ENCODE peak calls at places on chromosomes 6 and 20, in four cellular contexts. One of them, this sample, is unnamed.

GRCh38 chr20:45500022-45500421 is 15.4 kb downstream of the SPINT3 start:
- DNase-seq in uterus: no peak
- DNase-seq in B cell: no peak
- DNase-seq in left ventricle myocardium inferior: no peak
- DNase-seq in this sample: no peak

GRCh38 chr6:111576302-111576701 is 29.4 kb downstream of the TRAF3IP2 start:
- DNase-seq in uterus: no peak
- DNase-seq in B cell: no peak
- DNase-seq in left ventricle myocardium inferior: no peak
- DNase-seq in this sample: peak

GRCh38 chr20:58146081-58146734 is 82.2 kb downstream of the ANKRD60 start:
- DNase-seq in uterus: peak
- DNase-seq in B cell: no peak
- DNase-seq in left ventricle myocardium inferior: no peak
- DNase-seq in this sample: no peak

GRCh38 chr6:924661-925060 is 231.7 kb upstream of the EXOC2 start:
- DNase-seq in uterus: no peak
- DNase-seq in B cell: no peak
- DNase-seq in left ventricle myocardium inferior: no peak
- DNase-seq in this sample: no peak

GRCh38 chr6:33885121-33886057 is 81.6 kb upstream of the MLN start:
- DNase-seq in uterus: peak
- DNase-seq in B cell: no peak
- DNase-seq in left ventricle myocardium inferior: no peak
- DNase-seq in this sample: peak

GRCh38 chr6:169211881-169212280 is 41.8 kb downstream of the THBS2 start:
- DNase-seq in uterus: no peak
- DNase-seq in B cell: no peak
- DNase-seq in left ventricle myocardium inferior: no peak
- DNase-seq in this sample: no peak

GRCh38 chr20:41063442-41063841 is 34.8 kb downstream of the TOP1 start:
- DNase-seq in uterus: no peak
- DNase-seq in B cell: no peak
- DNase-seq in left ventricle myocardium inferior: no peak
- DNase-seq in this sample: no peak

GRCh38 chr20:44692932-44693476 is 22.2 kb upstream of the CCN5 start:
- DNase-seq in uterus: peak
- DNase-seq in B cell: no peak
- DNase-seq in left ventricle myocardium inferior: peak
- DNase-seq in this sample: peak

GRCh38 chr6:14282854-14283505 is 165.4 kb downstream of the CD83 start:
- DNase-seq in uterus: no peak
- DNase-seq in B cell: no peak
- DNase-seq in left ventricle myocardium inferior: no peak
- DNase-seq in this sample: no peak

GRCh38 chr6:90516074-90516660 is 70.7 kb downstream of the MAP3K7 start:
- DNase-seq in uterus: no peak
- DNase-seq in B cell: no peak
- DNase-seq in left ventricle myocardium inferior: no peak
- DNase-seq in this sample: no peak

GRCh38 chr20:49252556-49253350 is 25.1 kb downstream of the ZNFX1 start:
- DNase-seq in uterus: no peak
- DNase-seq in B cell: no peak
- DNase-seq in left ventricle myocardium inferior: no peak
- DNase-seq in this sample: no peak

GRCh38 chr6:144104898-144105487 is 9.6 kb upstream of the SF3B5 start:
- DNase-seq in uterus: no peak
- DNase-seq in B cell: peak
- DNase-seq in left ventricle myocardium inferior: no peak
- DNase-seq in this sample: peak

GRCh38 chr20:20712004-20712473 is 405 bp downstream of the RALGAPA2 start:
- DNase-seq in uterus: no peak
- DNase-seq in B cell: no peak
- DNase-seq in left ventricle myocardium inferior: no peak
- DNase-seq in this sample: no peak

GRCh38 chr6:54722328-54722727 is 124.2 kb upstream of the FAM83B start:
- DNase-seq in uterus: no peak
- DNase-seq in B cell: no peak
- DNase-seq in left ventricle myocardium inferior: no peak
- DNase-seq in this sample: no peak

GRCh38 chr20:9066196-9066595 is 2.7 kb upstream of the PLCB4 start:
- DNase-seq in uterus: no peak
- DNase-seq in B cell: no peak
- DNase-seq in left ventricle myocardium inferior: no peak
- DNase-seq in this sample: peak

GRCh38 chr6:26327450-26328264 is 37.3 kb upstream of the BTN3A2 start:
- DNase-seq in uterus: no peak
- DNase-seq in B cell: no peak
- DNase-seq in left ventricle myocardium inferior: no peak
- DNase-seq in this sample: peak

GRCh38 chr6:4270799-4271198 is 135.4 kb upstream of the ECI2 start:
- DNase-seq in uterus: no peak
- DNase-seq in B cell: no peak
- DNase-seq in left ventricle myocardium inferior: no peak
- DNase-seq in this sample: peak

GRCh38 chr20:47748069-47748468 is 37.2 kb downstream of the SULF2 start:
- DNase-seq in uterus: no peak
- DNase-seq in B cell: no peak
- DNase-seq in left ventricle myocardium inferior: no peak
- DNase-seq in this sample: no peak

GRCh38 chr6:71250050-71250689 is 38.4 kb upstream of the OGFRL1 start:
- DNase-seq in uterus: no peak
- DNase-seq in B cell: no peak
- DNase-seq in left ventricle myocardium inferior: no peak
- DNase-seq in this sample: peak

DNA sequence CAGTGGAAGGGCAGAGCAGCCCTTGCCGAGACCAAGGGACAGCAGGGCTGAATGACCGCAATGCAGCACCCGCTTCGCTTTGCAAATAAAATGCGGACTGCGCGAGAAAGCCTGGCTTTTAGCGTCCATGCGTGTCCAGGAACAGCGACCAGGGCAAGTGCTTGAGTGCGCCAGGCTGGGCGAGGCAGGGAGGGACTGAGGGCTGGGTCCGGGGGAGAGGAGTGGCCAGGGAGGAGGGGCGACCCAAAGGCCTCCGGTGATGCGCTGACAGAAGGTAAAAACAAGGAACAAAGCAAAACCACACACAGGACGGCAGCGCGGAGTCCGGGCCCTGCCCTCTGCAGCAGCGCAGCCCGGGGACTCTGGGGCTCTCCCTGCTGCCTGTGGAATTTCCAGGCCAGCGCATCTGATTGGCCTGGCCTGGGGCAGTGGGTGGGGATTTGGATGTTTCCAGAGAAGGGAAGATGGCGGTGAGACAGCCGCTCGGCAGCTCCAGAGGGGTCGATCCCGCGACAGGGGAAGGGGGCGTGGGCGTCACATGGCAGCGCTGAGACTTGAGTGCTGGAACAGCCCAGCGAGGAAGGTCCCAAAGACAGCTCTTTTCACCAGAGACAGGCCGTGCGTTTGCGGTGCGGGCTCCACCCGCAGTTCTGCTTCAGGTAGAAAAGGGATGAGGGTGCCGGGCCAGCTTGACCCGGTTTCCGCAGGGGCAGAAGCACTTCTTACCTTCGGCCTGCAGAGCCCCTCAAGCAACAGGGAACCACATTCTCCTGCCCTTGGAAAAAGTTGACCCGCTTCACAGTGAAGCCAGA is 51.8 kb downstream of the SSR1 start:
- DNase-seq in uterus: peak
- DNase-seq in B cell: peak
- DNase-seq in left ventricle myocardium inferior: peak
- DNase-seq in this sample: peak
- TF ChIP-seq CTCF in uterus: no peak
- TF ChIP-seq CTCF in B cell: no peak
- TF ChIP-seq CTCF in left ventricle myocardium inferior: no peak
- TF ChIP-seq CTCF in this sample: no peak

GRCh38 chr6:163180874-163181541 is 233.5 kb upstream of the QKI start:
- DNase-seq in uterus: peak
- DNase-seq in B cell: no peak
- DNase-seq in left ventricle myocardium inferior: peak
- DNase-seq in this sample: peak
- TF ChIP-seq CTCF in uterus: peak
- TF ChIP-seq CTCF in B cell: no peak
- TF ChIP-seq CTCF in left ventricle myocardium inferior: peak
- TF ChIP-seq CTCF in this sample: peak

DNA sequence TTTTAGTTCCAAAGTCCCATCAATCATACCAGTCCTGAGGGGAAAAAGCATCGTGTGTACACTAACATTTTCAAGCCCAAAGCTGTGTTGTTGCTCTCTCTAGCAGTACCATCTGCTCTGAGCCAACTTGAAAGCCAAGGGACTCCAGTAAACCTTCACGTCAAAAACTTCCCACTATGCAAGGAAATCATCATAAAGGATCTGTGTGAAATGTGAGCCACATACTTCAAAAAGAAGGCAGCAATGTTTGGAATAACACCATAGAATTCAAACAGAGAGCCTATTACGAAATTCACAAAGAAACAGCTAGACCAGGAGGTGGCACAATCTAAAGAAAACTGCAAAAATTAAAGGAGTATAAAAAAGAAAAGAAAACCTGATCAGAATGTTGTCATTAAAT is 399.8 kb upstream of the EPHA7 start:
- DNase-seq in uterus: no peak
- DNase-seq in B cell: no peak
- DNase-seq in left ventricle myocardium inferior: no peak
- DNase-seq in this sample: peak
- TF ChIP-seq CTCF in uterus: no peak
- TF ChIP-seq CTCF in B cell: no peak
- TF ChIP-seq CTCF in left ventricle myocardium inferior: no peak
- TF ChIP-seq CTCF in this sample: no peak

GRCh38 chr6:157688960-157689599 is 134.0 kb upstream of the SNX9 start:
- DNase-seq in uterus: peak
- DNase-seq in B cell: no peak
- DNase-seq in left ventricle myocardium inferior: no peak
- DNase-seq in this sample: no peak
- TF ChIP-seq CTCF in uterus: peak
- TF ChIP-seq CTCF in B cell: no peak
- TF ChIP-seq CTCF in left ventricle myocardium inferior: no peak
- TF ChIP-seq CTCF in this sample: peak

GRCh38 chr6:108942556-108943492 is 94.6 kb downstream of the ARMC2 start:
- DNase-seq in uterus: no peak
- DNase-seq in B cell: no peak
- DNase-seq in left ventricle myocardium inferior: no peak
- DNase-seq in this sample: no peak

GRCh38 chr6:108944707-108945685 is 96.8 kb downstream of the ARMC2 start:
- DNase-seq in uterus: peak
- DNase-seq in B cell: no peak
- DNase-seq in left ventricle myocardium inferior: peak
- DNase-seq in this sample: peak

GRCh38 chr6:108941867-108942266 is 93.6 kb downstream of the ARMC2 start:
- DNase-seq in uterus: no peak
- DNase-seq in B cell: no peak
- DNase-seq in left ventricle myocardium inferior: no peak
- DNase-seq in this sample: no peak

GRCh38 chr6:108945686-108946158 is 97.5 kb downstream of the ARMC2 start:
- DNase-seq in uterus: peak
- DNase-seq in B cell: no peak
- DNase-seq in left ventricle myocardium inferior: peak
- DNase-seq in this sample: peak

DNA sequence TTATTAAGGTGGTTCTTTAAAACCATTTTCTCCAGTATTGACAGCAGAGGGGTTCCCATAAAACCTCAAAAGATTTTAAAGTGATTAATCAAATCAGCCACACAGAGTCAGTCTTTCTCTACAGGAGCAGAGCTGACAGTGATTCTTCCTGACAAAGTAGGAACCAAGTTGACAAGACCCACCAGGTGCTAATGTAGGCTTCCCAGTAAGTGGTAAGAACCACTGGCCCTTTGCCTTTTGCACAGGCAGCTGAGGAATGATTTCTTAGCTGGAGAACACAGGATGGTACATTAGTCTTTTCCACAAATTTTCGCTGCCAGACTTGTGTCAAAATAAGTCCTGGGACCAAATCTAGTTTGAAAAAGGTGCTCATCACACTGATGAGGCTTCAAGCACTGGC is 95.8 kb downstream of the ARMC2 start:
- DNase-seq in uterus: no peak
- DNase-seq in B cell: no peak
- DNase-seq in left ventricle myocardium inferior: no peak
- DNase-seq in this sample: peak
- TF ChIP-seq CTCF in uterus: no peak
- TF ChIP-seq CTCF in B cell: no peak
- TF ChIP-seq CTCF in left ventricle myocardium inferior: no peak
- TF ChIP-seq CTCF in this sample: no peak

GRCh38 chr6:52576392-52577021 is 353 bp downstream of the TRAM2 start:
- DNase-seq in uterus: peak
- DNase-seq in B cell: peak
- DNase-seq in left ventricle myocardium inferior: peak
- DNase-seq in this sample: peak
- TF ChIP-seq CTCF in uterus: peak
- TF ChIP-seq CTCF in B cell: peak
- TF ChIP-seq CTCF in left ventricle myocardium inferior: peak
- TF ChIP-seq CTCF in this sample: peak

DNA sequence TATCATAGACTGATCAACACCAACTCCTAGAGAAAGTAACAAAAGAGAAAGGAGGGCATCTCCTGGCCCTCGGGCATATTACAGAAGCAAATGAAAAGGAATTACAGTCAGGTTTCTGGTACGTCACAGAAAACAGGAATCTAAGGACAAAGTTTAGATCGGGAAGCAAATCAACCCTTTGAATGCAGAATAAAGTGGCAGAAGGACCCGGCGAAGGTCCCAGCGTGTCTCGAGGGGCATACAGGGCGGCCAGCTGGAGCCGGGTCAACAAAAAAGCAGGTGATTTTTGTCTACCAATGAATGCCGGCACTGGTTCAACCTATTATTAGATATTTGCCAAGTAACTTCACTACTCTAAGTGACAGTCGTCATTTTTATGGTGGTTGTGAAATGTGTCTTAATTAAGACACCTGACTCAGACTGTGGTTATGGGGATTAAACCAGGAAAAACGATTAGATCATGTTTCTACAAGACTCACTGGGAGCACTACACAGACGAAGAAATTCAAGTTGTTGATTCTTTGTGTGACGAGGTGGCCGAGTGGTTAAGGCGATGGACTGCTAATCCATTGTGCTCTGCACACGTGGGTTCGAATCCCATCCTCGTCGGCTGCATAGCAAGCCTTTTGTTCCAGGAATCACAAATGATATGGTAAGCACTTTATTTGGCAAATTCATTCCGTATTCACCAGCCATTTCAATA is 12.4 kb upstream of the ZSCAN9 start:
- DNase-seq in uterus: no peak
- DNase-seq in B cell: no peak
- DNase-seq in left ventricle myocardium inferior: no peak
- DNase-seq in this sample: peak
- TF ChIP-seq CTCF in uterus: no peak
- TF ChIP-seq CTCF in B cell: no peak
- TF ChIP-seq CTCF in left ventricle myocardium inferior: no peak
- TF ChIP-seq CTCF in this sample: peak

This sample was measured in fibroblast of mammary gland.